ENCODE peak calls at places on chromosomes 5 and 9, in four cellular contexts. One of them, this sample, is unnamed. For H3K9me3 and H3K27me3, the result is how much of the 10 kb centered on the place peaks cover.

GRCh38 chr5:147234825-147235635 is at the start of gene STK32A:
- DNase-seq in HCT116: no peak
- DNase-seq in CD4-positive, CD25-positive, alpha-beta regulatory T cell: no peak
- DNase-seq in endodermal cell: peak
- DNase-seq in this sample: no peak

GRCh38 chr9:129258823-129259301 is 80.8 kb upstream of the IER5L start:
- DNase-seq in HCT116: no peak
- DNase-seq in CD4-positive, CD25-positive, alpha-beta regulatory T cell: peak
- DNase-seq in endodermal cell: peak
- DNase-seq in this sample: no peak

GRCh38 chr5:176902911-176903664 is 3.9 kb upstream of the HK3 start:
- DNase-seq in HCT116: no peak
- DNase-seq in CD4-positive, CD25-positive, alpha-beta regulatory T cell: no peak
- DNase-seq in endodermal cell: no peak
- DNase-seq in this sample: no peak

GRCh38 chr9:25654417-25654816 is 23.8 kb downstream of the TUSC1 start:
- DNase-seq in HCT116: no peak
- DNase-seq in CD4-positive, CD25-positive, alpha-beta regulatory T cell: no peak
- DNase-seq in endodermal cell: no peak
- DNase-seq in this sample: no peak

GRCh38 chr9:113690055-113690740 is 185.9 kb upstream of the ZNF618 start:
- DNase-seq in HCT116: no peak
- DNase-seq in CD4-positive, CD25-positive, alpha-beta regulatory T cell: no peak
- DNase-seq in endodermal cell: no peak
- DNase-seq in this sample: no peak

GRCh38 chr9:93193373-93193725 is 9.4 kb downstream of the WNK2 start:
- DNase-seq in HCT116: no peak
- DNase-seq in CD4-positive, CD25-positive, alpha-beta regulatory T cell: no peak
- DNase-seq in endodermal cell: no peak
- DNase-seq in this sample: no peak

GRCh38 chr9:86605303-86605702 is 251.1 kb upstream of the TUT7 start:
- DNase-seq in HCT116: no peak
- DNase-seq in CD4-positive, CD25-positive, alpha-beta regulatory T cell: no peak
- DNase-seq in endodermal cell: no peak
- DNase-seq in this sample: no peak

GRCh38 chr9:16039988-16040761 is 487.3 kb downstream of the CCDC171 start:
- DNase-seq in HCT116: no peak
- DNase-seq in CD4-positive, CD25-positive, alpha-beta regulatory T cell: no peak
- DNase-seq in endodermal cell: peak
- DNase-seq in this sample: no peak

GRCh38 chr5:56545016-56545415 is 270.3 kb upstream of the MAP3K1 start:
- DNase-seq in HCT116: no peak
- DNase-seq in CD4-positive, CD25-positive, alpha-beta regulatory T cell: no peak
- DNase-seq in endodermal cell: no peak
- DNase-seq in this sample: no peak

GRCh38 chr5:932628-933250 is 40.1 kb downstream of the TRIP13 start:
- DNase-seq in HCT116: no peak
- DNase-seq in CD4-positive, CD25-positive, alpha-beta regulatory T cell: no peak
- DNase-seq in endodermal cell: no peak
- DNase-seq in this sample: no peak

GRCh38 chr5:73867344-73868335 is 241.6 kb downstream of the ARHGEF28 start:
- DNase-seq in HCT116: no peak
- DNase-seq in CD4-positive, CD25-positive, alpha-beta regulatory T cell: no peak
- DNase-seq in endodermal cell: no peak
- DNase-seq in this sample: no peak

GRCh38 chr5:132263548-132264261 is 6.2 kb downstream of the PDLIM4 start:
- DNase-seq in HCT116: no peak
- DNase-seq in CD4-positive, CD25-positive, alpha-beta regulatory T cell: no peak
- DNase-seq in endodermal cell: peak
- DNase-seq in this sample: no peak

GRCh38 chr9:96512240-96512639 is 62.3 kb downstream of the HABP4 start:
- DNase-seq in HCT116: no peak
- DNase-seq in CD4-positive, CD25-positive, alpha-beta regulatory T cell: no peak
- DNase-seq in endodermal cell: no peak
- DNase-seq in this sample: no peak

GRCh38 chr9:124349675-124350484 is 65.4 kb downstream of the PSMB7 start:
- DNase-seq in HCT116: no peak
- DNase-seq in CD4-positive, CD25-positive, alpha-beta regulatory T cell: no peak
- DNase-seq in endodermal cell: no peak
- DNase-seq in this sample: no peak

GRCh38 chr9:132546148-132547051 is 36.0 kb upstream of the BARHL1 start:
- DNase-seq in HCT116: no peak
- DNase-seq in CD4-positive, CD25-positive, alpha-beta regulatory T cell: no peak
- DNase-seq in endodermal cell: peak
- DNase-seq in this sample: peak

GRCh38 chr9:7376213-7376612 is 423.4 kb downstream of the DMAC1 start:
- DNase-seq in HCT116: no peak
- DNase-seq in CD4-positive, CD25-positive, alpha-beta regulatory T cell: no peak
- DNase-seq in endodermal cell: no peak
- DNase-seq in this sample: no peak

GRCh38 chr5:144352318-144352717 is 181.6 kb downstream of the KCTD16 start:
- DNase-seq in HCT116: no peak
- DNase-seq in CD4-positive, CD25-positive, alpha-beta regulatory T cell: no peak
- DNase-seq in endodermal cell: no peak
- DNase-seq in this sample: no peak

GRCh38 chr5:91042856-91043255 is 340.3 kb downstream of the ARRDC3 start:
- DNase-seq in HCT116: no peak
- DNase-seq in CD4-positive, CD25-positive, alpha-beta regulatory T cell: no peak
- DNase-seq in endodermal cell: no peak
- DNase-seq in this sample: no peak

GRCh38 chr5:163645421-163646416 is 140.3 kb downstream of the MAT2B start:
- DNase-seq in HCT116: no peak
- DNase-seq in CD4-positive, CD25-positive, alpha-beta regulatory T cell: no peak
- DNase-seq in endodermal cell: no peak
- DNase-seq in this sample: no peak

GRCh38 chr5:4994994-4995393 is 145.1 kb upstream of the ADAMTS16 start:
- DNase-seq in HCT116: no peak
- DNase-seq in CD4-positive, CD25-positive, alpha-beta regulatory T cell: no peak
- DNase-seq in endodermal cell: no peak
- DNase-seq in this sample: no peak

GRCh38 chr9:1018121-1018520 is 32.0 kb upstream of the DMRT2 start:
- DNase-seq in HCT116: peak
- DNase-seq in CD4-positive, CD25-positive, alpha-beta regulatory T cell: no peak
- DNase-seq in endodermal cell: peak
- DNase-seq in this sample: peak

GRCh38 chr5:59485104-59485503 is 408.4 kb downstream of the PDE4D start:
- DNase-seq in HCT116: no peak
- DNase-seq in CD4-positive, CD25-positive, alpha-beta regulatory T cell: no peak
- DNase-seq in endodermal cell: no peak
- DNase-seq in this sample: no peak

GRCh38 chr5:75472973-75473372 is 38.5 kb downstream of the CERT1 start:
- DNase-seq in HCT116: no peak
- DNase-seq in CD4-positive, CD25-positive, alpha-beta regulatory T cell: no peak
- DNase-seq in endodermal cell: no peak
- DNase-seq in this sample: no peak

GRCh38 chr9:78118742-78119473 is 87.3 kb upstream of the GNAQ start:
- DNase-seq in HCT116: no peak
- DNase-seq in CD4-positive, CD25-positive, alpha-beta regulatory T cell: peak
- DNase-seq in endodermal cell: no peak
- DNase-seq in this sample: no peak

GRCh38 chr9:127450170-127450830 is 906 bp downstream of the RPL12 start:
- DNase-seq in HCT116: no peak
- DNase-seq in CD4-positive, CD25-positive, alpha-beta regulatory T cell: no peak
- DNase-seq in endodermal cell: peak
- DNase-seq in this sample: no peak

GRCh38 chr5:30808996-30809395 is 384.5 kb upstream of the CDH6 start:
- DNase-seq in HCT116: no peak
- DNase-seq in CD4-positive, CD25-positive, alpha-beta regulatory T cell: no peak
- DNase-seq in endodermal cell: no peak
- DNase-seq in this sample: no peak

GRCh38 chr5:79845448-79846197 is 145.4 kb downstream of the MTX3 start:
- DNase-seq in HCT116: peak
- DNase-seq in CD4-positive, CD25-positive, alpha-beta regulatory T cell: no peak
- DNase-seq in endodermal cell: peak
- DNase-seq in this sample: no peak

GRCh38 chr9:133347515-133347984 is 381 bp downstream of the MED22 start:
- DNase-seq in HCT116: no peak
- DNase-seq in CD4-positive, CD25-positive, alpha-beta regulatory T cell: peak
- DNase-seq in endodermal cell: peak
- DNase-seq in this sample: no peak

GRCh38 chr9:129006328-129007034 is 21.6 kb downstream of the SH3GLB2 start:
- DNase-seq in HCT116: peak
- DNase-seq in CD4-positive, CD25-positive, alpha-beta regulatory T cell: peak
- DNase-seq in endodermal cell: peak
- DNase-seq in this sample: peak

GRCh38 chr5:95697781-95698681 is 15.2 kb upstream of the SPATA9 start:
- DNase-seq in HCT116: no peak
- DNase-seq in CD4-positive, CD25-positive, alpha-beta regulatory T cell: no peak
- DNase-seq in endodermal cell: peak
- DNase-seq in this sample: no peak

GRCh38 chr5:176853151-176853793 is 42.9 kb downstream of the UNC5A start:
- DNase-seq in HCT116: no peak
- DNase-seq in CD4-positive, CD25-positive, alpha-beta regulatory T cell: no peak
- DNase-seq in endodermal cell: no peak
- DNase-seq in this sample: no peak

GRCh38 chr5:132378580-132378979 is 9.1 kb downstream of the SLC22A5 start:
- DNase-seq in HCT116: no peak
- DNase-seq in CD4-positive, CD25-positive, alpha-beta regulatory T cell: no peak
- DNase-seq in endodermal cell: no peak
- DNase-seq in this sample: no peak

GRCh38 chr5:74954919-74955318 is 88.7 kb upstream of the FAM169A start:
- DNase-seq in HCT116: no peak
- DNase-seq in CD4-positive, CD25-positive, alpha-beta regulatory T cell: no peak
- DNase-seq in endodermal cell: no peak
- DNase-seq in this sample: no peak

GRCh38 chr5:115962565-115963402 is 509 bp downstream of the LVRN start:
- DNase-seq in HCT116: no peak
- DNase-seq in CD4-positive, CD25-positive, alpha-beta regulatory T cell: no peak
- DNase-seq in endodermal cell: peak
- DNase-seq in this sample: no peak
- H3K4me3 ChIP-seq in HCT116: no peak
- H3K4me3 ChIP-seq in CD4-positive, CD25-positive, alpha-beta regulatory T cell: no peak
- H3K4me3 ChIP-seq in endodermal cell: peak
- H3K4me3 ChIP-seq in this sample: no peak

GRCh38 chr5:109394806-109395205 is 15.0 kb downstream of the PJA2 start:
- DNase-seq in HCT116: no peak
- DNase-seq in CD4-positive, CD25-positive, alpha-beta regulatory T cell: no peak
- DNase-seq in endodermal cell: no peak
- DNase-seq in this sample: no peak

GRCh38 chr5:109399092-109399759 is 10.5 kb downstream of the PJA2 start:
- DNase-seq in HCT116: no peak
- DNase-seq in CD4-positive, CD25-positive, alpha-beta regulatory T cell: no peak
- DNase-seq in endodermal cell: no peak
- DNase-seq in this sample: no peak

DNA sequence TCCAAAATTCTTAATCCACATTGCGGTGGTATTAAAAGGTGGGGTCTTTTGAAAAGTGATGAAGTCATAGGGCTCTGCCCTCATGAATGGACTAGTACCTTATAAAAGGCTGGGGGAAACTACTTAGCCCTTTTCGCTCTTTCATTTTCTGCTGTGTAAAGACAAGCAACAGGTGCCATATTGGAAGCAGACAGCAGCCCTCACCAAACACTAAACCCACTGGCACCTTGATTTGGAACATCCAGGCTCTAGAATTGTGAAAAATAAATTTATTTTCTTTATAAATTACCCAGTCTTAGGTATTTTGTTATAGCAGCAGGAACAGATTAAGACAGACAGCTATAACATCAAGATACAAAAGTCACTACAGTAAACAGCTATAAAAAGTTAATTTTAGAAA is 12.8 kb downstream of the PJA2 start:
- DNase-seq in HCT116: no peak
- DNase-seq in CD4-positive, CD25-positive, alpha-beta regulatory T cell: no peak
- DNase-seq in endodermal cell: no peak
- DNase-seq in this sample: no peak
- H3K9me3 ChIP-seq in HCT116: under half
- H3K9me3 ChIP-seq in CD4-positive, CD25-positive, alpha-beta regulatory T cell: under half
- H3K9me3 ChIP-seq in endodermal cell: under half
- H3K9me3 ChIP-seq in this sample: under half

DNA sequence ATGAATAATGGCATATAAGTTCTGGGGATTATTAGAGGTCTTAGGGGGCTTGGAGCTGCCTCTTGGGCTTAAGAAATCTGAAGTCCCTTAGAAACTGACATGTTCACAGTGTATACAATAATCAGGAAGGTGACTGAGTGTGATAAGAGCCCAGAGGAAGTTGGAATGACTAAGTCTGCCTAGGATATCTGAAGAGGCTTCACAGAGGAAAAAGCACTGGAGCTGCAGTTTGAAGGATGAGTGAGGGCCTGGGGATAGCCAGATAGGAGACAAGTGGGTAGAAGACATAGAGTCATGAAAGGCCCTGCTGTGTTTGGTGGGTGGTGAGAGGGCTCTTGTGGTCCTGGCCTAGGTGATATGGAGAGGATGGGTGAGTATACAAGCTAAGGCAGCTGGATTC is 8.8 kb downstream of the NEUROG1 start:
- DNase-seq in HCT116: no peak
- DNase-seq in CD4-positive, CD25-positive, alpha-beta regulatory T cell: no peak
- DNase-seq in endodermal cell: no peak
- DNase-seq in this sample: no peak
- H3K27me3 ChIP-seq in HCT116: under half
- H3K27me3 ChIP-seq in CD4-positive, CD25-positive, alpha-beta regulatory T cell: under half
- H3K27me3 ChIP-seq in endodermal cell: half or more
- H3K27me3 ChIP-seq in this sample: under half

DNA sequence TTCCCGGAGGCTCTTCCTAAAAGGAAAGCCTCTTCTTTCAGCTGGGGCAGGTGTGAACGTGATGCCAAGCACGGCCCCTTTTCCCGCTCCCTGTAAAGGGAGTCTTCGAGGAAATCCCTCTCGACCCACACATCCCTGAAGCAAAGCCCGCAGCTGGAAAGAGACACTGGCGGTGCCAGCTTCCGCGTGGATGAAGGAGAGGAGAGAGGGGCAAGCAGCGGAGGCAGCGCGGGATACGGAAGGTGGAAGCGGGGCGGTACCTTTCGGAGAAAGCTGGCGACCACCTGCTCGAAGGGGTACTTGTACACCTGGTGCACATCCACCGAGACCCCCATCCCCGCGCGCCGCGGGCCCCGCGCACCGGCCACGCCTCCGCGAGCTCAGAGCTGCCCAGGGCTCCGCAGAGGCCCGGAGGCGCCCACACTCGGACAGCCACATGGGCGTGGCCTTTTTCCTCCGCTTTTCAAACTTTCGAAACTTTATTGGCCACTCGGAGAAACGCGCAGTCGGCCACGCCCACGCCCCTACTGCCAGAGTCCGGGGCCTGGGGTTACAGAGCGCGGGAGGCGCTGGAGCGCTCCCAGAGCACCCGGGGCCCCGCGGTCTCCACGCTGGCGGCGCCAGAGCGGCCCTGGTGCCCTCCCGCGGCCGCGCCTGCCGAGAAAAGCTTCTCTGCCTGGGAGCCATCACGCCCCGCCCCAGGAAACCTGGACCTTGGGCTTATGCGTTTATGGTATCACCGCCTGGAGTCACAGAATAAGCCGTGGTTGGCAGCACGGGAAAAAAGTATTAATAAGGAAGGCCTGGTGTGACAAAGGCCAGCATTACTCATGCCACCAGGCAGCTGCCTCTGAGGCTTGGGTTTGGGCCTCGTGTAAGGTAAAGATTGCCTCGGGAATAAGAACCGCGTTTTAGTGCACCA is at the start of gene PRELID2:
- DNase-seq in HCT116: peak
- DNase-seq in CD4-positive, CD25-positive, alpha-beta regulatory T cell: peak
- DNase-seq in endodermal cell: peak
- DNase-seq in this sample: peak
- H3K4me3 ChIP-seq in HCT116: peak
- H3K4me3 ChIP-seq in CD4-positive, CD25-positive, alpha-beta regulatory T cell: peak
- H3K4me3 ChIP-seq in endodermal cell: peak
- H3K4me3 ChIP-seq in this sample: peak

GRCh38 chr5:8997542-8998070 is 548.3 kb downstream of the SEMA5A start:
- DNase-seq in HCT116: no peak
- DNase-seq in CD4-positive, CD25-positive, alpha-beta regulatory T cell: no peak
- DNase-seq in endodermal cell: no peak
- DNase-seq in this sample: no peak
- H3K9me3 ChIP-seq in HCT116: under half
- H3K9me3 ChIP-seq in CD4-positive, CD25-positive, alpha-beta regulatory T cell: under half
- H3K9me3 ChIP-seq in endodermal cell: under half
- H3K9me3 ChIP-seq in this sample: under half

GRCh38 chr5:6812800-6813731 is 99.8 kb downstream of the TENT4A start:
- DNase-seq in HCT116: no peak
- DNase-seq in CD4-positive, CD25-positive, alpha-beta regulatory T cell: no peak
- DNase-seq in endodermal cell: no peak
- DNase-seq in this sample: no peak
- H3K27me3 ChIP-seq in HCT116: under half
- H3K27me3 ChIP-seq in CD4-positive, CD25-positive, alpha-beta regulatory T cell: under half
- H3K27me3 ChIP-seq in endodermal cell: under half
- H3K27me3 ChIP-seq in this sample: under half

This sample was measured in HAP-1.